ENCODE peak calls at places on chromosomes 5 and 9, in seven cellular contexts. M is iris pigment epithelial cell; P is T-helper 2 cell; H is lung microvascular endothelial cell; W is activated T-helper 1 cell treated with anti-CD3 and anti-CD28 coated beads, Interleukin-12 subunit alpha, Interleukin-12 subunit beta, Interleukin-2, Interleukin-4 antibody, amounts not matched to agents 30 ng/mL and 10 ng/mL and 1 ng/mL, durations not matched to agents 14 hours and 24 hours and 36 hours; F is CD4-positive, alpha-beta memory T cell; E is WTC11. G is an unnamed sample.

GRCh38 chr5:176770431-176770830 is 39.9 kb upstream of the UNC5A start:
- DNase-seq in M (no peak), P (no peak), H (no peak), W (no peak), F (no peak), E (no peak), G (no peak)

GRCh38 chr5:143791848-143792701 is 19.9 kb upstream of the HMHB1 start:
- DNase-seq in M (peak), P (no peak), H (no peak), W (no peak), F (no peak), E (no peak), G (peak)

GRCh38 chr5:126965061-126965475 is 65.3 kb downstream of the MARCHF3 start:
- DNase-seq in M (peak), P (no peak), H (peak), W (no peak), F (no peak), E (no peak), G (peak)

GRCh38 chr9:118961857-118962256 is 407.4 kb downstream of the BRINP1 start:
- DNase-seq in M (peak), P (no peak), H (no peak), W (no peak), F (no peak), E (no peak), G (no peak)

GRCh38 chr5:20470997-20471396 is 483.0 kb upstream of the CDH18 start:
- DNase-seq in M (no peak), P (no peak), H (no peak), W (no peak), F (no peak), E (no peak), G (no peak)

GRCh38 chr5:16456103-16456832 is 9.3 kb downstream of the ZNF622 start:
- DNase-seq in M (peak), P (no peak), H (peak), W (no peak), F (peak), E (no peak), G (peak)

GRCh38 chr5:115542651-115543364 is 1.8 kb downstream of the FEM1C start:
- DNase-seq in M (no peak), P (no peak), H (peak), W (no peak), F (no peak), E (no peak), G (peak)

GRCh38 chr5:167696558-167697314 is 594.7 kb upstream of the WWC1 start:
- DNase-seq in M (no peak), P (no peak), H (no peak), W (no peak), F (no peak), E (no peak), G (no peak)

GRCh38 chr9:98957826-98958225 is 14.1 kb downstream of the COL15A1 start:
- DNase-seq in M (no peak), P (no peak), H (no peak), W (no peak), F (no peak), E (no peak), G (no peak)

GRCh38 chr5:95057610-95058009 is 227.3 kb downstream of the MCTP1 start:
- DNase-seq in M (no peak), P (no peak), H (no peak), W (no peak), F (no peak), E (no peak), G (no peak)

GRCh38 chr9:37811906-37812476 is 11.4 kb downstream of the DCAF10 start:
- DNase-seq in M (no peak), P (no peak), H (no peak), W (no peak), F (no peak), E (no peak), G (no peak)

GRCh38 chr5:20020235-20020634 is 32.2 kb upstream of the CDH18 start:
- DNase-seq in M (no peak), P (no peak), H (no peak), W (no peak), F (no peak), E (no peak), G (no peak)

GRCh38 chr9:13688223-13688989 is 408.9 kb upstream of the MPDZ start:
- DNase-seq in M (no peak), P (no peak), H (peak), W (no peak), F (no peak), E (peak), G (peak)

GRCh38 chr5:133996683-133997252 is 8.0 kb downstream of the VDAC1 start:
- DNase-seq in M (no peak), P (no peak), H (no peak), W (no peak), F (no peak), E (peak), G (no peak)

GRCh38 chr9:6384732-6385131 is 28.3 kb upstream of the UHRF2 start:
- DNase-seq in M (no peak), P (no peak), H (no peak), W (no peak), F (no peak), E (no peak), G (no peak)

GRCh38 chr9:136386018-136386417 is 12.5 kb upstream of the CARD9 start:
- DNase-seq in M (no peak), P (no peak), H (no peak), W (no peak), F (no peak), E (no peak), G (no peak)

GRCh38 chr5:122500245-122501086 is 188.4 kb downstream of the SNCAIP start:
- DNase-seq in M (peak), P (no peak), H (peak), W (no peak), F (no peak), E (peak), G (peak)

G was measured in cardiac fibroblast.